ENCODE peak calls at places on chromosomes 13 and 19, in five cellular contexts. A is heart left ventricle, K is left ventricle myocardium inferior, Z is Calu3, J is upper lobe of left lung. S is an unnamed sample.

GRCh38 chr19:42928896-42929295 is 8.1 kb downstream of the PSG7 start:
- DNase-seq in A (no peak), K (no peak), Z (no peak), J (no peak), S (no peak)

GRCh38 chr19:39448271-39448670 is 2.9 kb downstream of the SUPT5H start:
- DNase-seq in A (no peak), K (no peak), Z (no peak), J (no peak), S (no peak)

GRCh38 chr19:32407004-32407992 is 1.7 kb downstream of the DPY19L3 start:
- DNase-seq in A (no peak), K (no peak), Z (no peak), J (no peak), S (no peak)

GRCh38 chr13:76522083-76522755 is 364.0 kb downstream of the KCTD12 start:
- DNase-seq in A (no peak), K (no peak), Z (no peak), J (no peak), S (peak; percentile 86)

GRCh38 chr13:94431569-94431968 is 47.9 kb downstream of the DCT start:
- DNase-seq in A (no peak), K (no peak), Z (no peak), J (no peak), S (no peak)

GRCh38 chr13:29543230-29544215 is 52.0 kb downstream of the SLC7A1 start:
- DNase-seq in A (no peak), K (no peak), Z (peak; percentile 17), J (no peak), S (no peak)

GRCh38 chr13:93398167-93398566 is 171.6 kb downstream of the GPC6 start:
- DNase-seq in A (no peak), K (no peak), Z (no peak), J (no peak), S (no peak)

GRCh38 chr19:18771328-18772242 is 19.5 kb downstream of the COMP start:
- DNase-seq in A (no peak), K (no peak), Z (no peak), J (peak; percentile 72), S (no peak)

GRCh38 chr13:31890946-31891345 is 140.6 kb upstream of the FRY start:
- DNase-seq in A (peak; percentile 46), K (no peak), Z (no peak), J (no peak), S (no peak)

GRCh38 chr13:81106348-81106747 is 765.4 kb upstream of the SPRY2 start:
- DNase-seq in A (no peak), K (no peak), Z (no peak), J (no peak), S (no peak)

GRCh38 chr13:49021953-49022352 is 46.2 kb downstream of the FNDC3A start:
- DNase-seq in A (no peak), K (no peak), Z (no peak), J (no peak), S (no peak)

GRCh38 chr19:34184880-34185491 is 12.7 kb downstream of the LSM14A start:
- DNase-seq in A (no peak), K (no peak), Z (no peak), J (no peak), S (no peak)

GRCh38 chr13:113115363-113116205 is 7.0 kb upstream of the F10 start:
- DNase-seq in A (no peak), K (no peak), Z (no peak), J (peak; percentile 58), S (no peak)

GRCh38 chr19:45767881-45768643 is 990 bp downstream of the SIX5 start:
- DNase-seq in A (peak; percentile 86), K (peak; percentile 76), Z (peak; percentile 83), J (peak; percentile 93), S (no peak)

GRCh38 chr19:31301306-31301980 is 47.8 kb downstream of the TSHZ3 start:
- DNase-seq in A (no peak), K (no peak), Z (no peak), J (peak; percentile 20), S (no peak)

GRCh38 chr19:245457-245856 is 45.7 kb downstream of the PLPP2 start:
- DNase-seq in A (no peak), K (no peak), Z (no peak), J (no peak), S (no peak)

GRCh38 chr19:2627855-2628254 is 74.6 kb downstream of the GNG7 start:
- DNase-seq in A (no peak), K (no peak), Z (no peak), J (no peak), S (no peak)

GRCh38 chr19:47253467-47253881 is 2.9 kb upstream of the CCDC9 start:
- DNase-seq in A (no peak), K (no peak), Z (peak; percentile 60), J (no peak), S (no peak)

GRCh38 chr13:111846396-111847174 is 220.4 kb upstream of the SOX1 start:
- DNase-seq in A (no peak), K (no peak), Z (no peak), J (no peak), S (no peak)

GRCh38 chr13:70407486-70407885 is 299.2 kb upstream of the KLHL1 start:
- DNase-seq in A (no peak), K (no peak), Z (no peak), J (no peak), S (no peak)

GRCh38 chr19:34375598-34375997 is 10.6 kb downstream of the GPI start:
- DNase-seq in A (no peak), K (no peak), Z (no peak), J (no peak), S (no peak)

GRCh38 chr19:8113017-8113416 is 36.4 kb downstream of the FBN3 start:
- DNase-seq in A (no peak), K (no peak), Z (peak; percentile 18), J (no peak), S (no peak)

GRCh38 chr13:113846639-113847318 is 17.1 kb downstream of the GAS6 start:
- DNase-seq in A (no peak), K (no peak), Z (no peak), J (peak; percentile 76), S (no peak)

GRCh38 chr13:73064991-73065390 is 6.2 kb downstream of the KLF5 start:
- DNase-seq in A (no peak), K (no peak), Z (no peak), J (no peak), S (no peak)

GRCh38 chr19:31725051-31725450 is 375.8 kb upstream of the TSHZ3 start:
- DNase-seq in A (no peak), K (no peak), Z (no peak), J (no peak), S (no peak)

DNA sequence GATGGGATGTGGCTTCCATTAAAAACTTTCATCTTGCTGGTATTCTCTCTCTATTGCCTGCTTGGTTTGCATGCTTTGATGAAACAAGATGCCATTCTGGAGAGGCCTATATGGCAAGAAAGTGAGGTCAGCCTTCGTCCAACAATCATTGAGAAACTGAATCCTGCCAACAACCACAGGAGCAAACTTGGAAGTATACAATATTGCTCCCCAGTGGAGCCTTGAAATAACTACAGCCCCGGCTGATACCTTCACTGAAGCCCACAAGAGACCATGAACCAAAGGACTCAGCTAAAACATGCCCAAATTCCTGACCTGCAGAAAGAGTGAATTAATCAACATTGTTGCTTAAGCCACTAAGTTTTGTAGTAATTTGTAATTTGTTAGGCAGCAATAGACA is 82.5 kb upstream of the FGF14 start:
- DNase-seq in A (no peak), K (no peak), Z (no peak), J (no peak), S (no peak)
- TF ChIP-seq CTCF in A (no peak), K (peak; percentile 19), Z (no peak), J (no peak), S (no peak)

DNA sequence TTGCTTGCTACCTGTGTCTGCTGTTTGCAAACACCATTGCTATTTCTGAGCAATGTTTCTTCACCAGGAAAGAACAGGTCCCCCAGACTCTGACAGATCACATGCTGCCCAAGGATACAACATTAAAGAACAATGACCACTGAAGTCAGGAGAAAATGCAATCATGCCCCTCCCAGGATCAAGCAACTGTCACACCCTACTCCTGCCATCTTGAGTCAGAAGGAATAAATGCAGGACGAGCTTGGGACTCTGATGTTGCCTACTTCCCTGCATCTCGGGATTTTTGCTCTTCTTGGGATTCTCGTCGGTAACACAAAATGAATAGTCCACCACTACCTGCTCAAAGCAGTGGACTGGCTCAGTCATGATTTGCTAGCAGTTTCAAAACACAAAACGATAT is 490.6 kb downstream of the COG6 start:
- DNase-seq in A (no peak), K (no peak), Z (no peak), J (no peak), S (no peak)
- TF ChIP-seq CTCF in A (no peak), K (no peak), Z (no peak), J (no peak), S (no peak)

GRCh38 chr13:51315658-51316057 is 23.8 kb upstream of the SERPINE3 start:
- DNase-seq in A (no peak), K (no peak), Z (no peak), J (no peak), S (no peak)
- TF ChIP-seq CTCF in A (no peak), K (no peak), Z (no peak), J (no peak), S (no peak)

GRCh38 chr19:4136680-4137088 is 12.8 kb upstream of the MAP2K2 start:
- DNase-seq in A (no peak), K (no peak), Z (no peak), J (no peak), S (no peak)

GRCh38 chr19:4139614-4140236 is 13.7 kb upstream of the CREB3L3 start:
- DNase-seq in A (peak; percentile 76), K (peak; percentile 73), Z (peak; percentile 83), J (peak; percentile 60), S (no peak)

GRCh38 chr19:4144666-4145261 is 8.7 kb upstream of the CREB3L3 start:
- DNase-seq in A (peak; percentile 26), K (no peak), Z (peak; percentile 35), J (peak; percentile 48), S (no peak)

GRCh38 chr19:4138445-4138844 is 14.5 kb upstream of the MAP2K2 start:
- DNase-seq in A (no peak), K (no peak), Z (no peak), J (no peak), S (no peak)

GRCh38 chr19:4140237-4140711 is 13.2 kb upstream of the CREB3L3 start:
- DNase-seq in A (no peak), K (no peak), Z (peak; percentile 17), J (no peak), S (no peak)
- TF ChIP-seq CTCF in A (peak; percentile 47), K (peak; percentile 62), Z (no peak), J (peak; percentile 44), S (peak; percentile 67)

S was measured in HFF-Myc.